ENCODE peak calls at places on chromosomes 3 and 15, in nine cellular contexts. W is lower lobe of right lung; F is non-pigmented ciliary epithelial cell; I is A172; E is RPMI7951; Q is anterior cingulate cortex; A is T-helper 9 cell; V is stimulated activated CD4-positive, alpha-beta T cell treated with anti-CD3 and anti-CD28 coated beads, Interleukin-4, amount 100 ng/mL, for 24 hours; T is amygdala. R is an unnamed sample.

GRCh38 chr15:58440181-58440910 is 8.6 kb downstream of the LIPC start:
- DNase-seq in W (no peak), F (no peak), I (peak; percentile 74), E (peak; percentile 86), Q (no peak), A (no peak), V (no peak), T (no peak), R (peak; percentile 30)

GRCh38 chr3:197807969-197808587 is 17.0 kb downstream of the LRCH3 start:
- DNase-seq in W (no peak), F (no peak), I (no peak), E (peak; percentile 31), Q (no peak), A (no peak), V (no peak), T (no peak), R (no peak)

GRCh38 chr3:99781761-99782160 is 35.9 kb upstream of the CMSS1 start:
- DNase-seq in W (no peak), F (no peak), I (no peak), E (peak; percentile 21), Q (no peak), A (no peak), V (no peak), T (no peak), R (no peak)

GRCh38 chr3:102354818-102355515 is 79.8 kb upstream of the ZPLD1 start:
- DNase-seq in W (no peak), F (peak; percentile 34), I (peak; percentile 63), E (peak; percentile 52), Q (no peak), A (no peak), V (no peak), T (no peak), R (no peak)

GRCh38 chr3:11624704-11625375 is 18.9 kb downstream of the VGLL4 start:
- DNase-seq in W (no peak), F (no peak), I (no peak), E (no peak), Q (no peak), A (no peak), V (no peak), T (no peak), R (no peak)

GRCh38 chr3:127637546-127637945 is 8.6 kb downstream of the PODXL2 start:
- DNase-seq in W (no peak), F (no peak), I (no peak), E (peak; percentile 53), Q (no peak), A (no peak), V (no peak), T (no peak), R (no peak)

GRCh38 chr3:133152056-133152455 is 113.9 kb downstream of the TMEM108 start:
- DNase-seq in W (no peak), F (no peak), I (no peak), E (no peak), Q (no peak), A (no peak), V (no peak), T (no peak), R (no peak)

GRCh38 chr3:111943533-111943932 is 35.3 kb upstream of the ABHD10 start:
- DNase-seq in W (no peak), F (no peak), I (no peak), E (no peak), Q (no peak), A (no peak), V (no peak), T (no peak), R (no peak)

GRCh38 chr15:41462396-41462795 is 31.3 kb upstream of the ITPKA start:
- DNase-seq in W (no peak), F (no peak), I (no peak), E (no peak), Q (no peak), A (no peak), V (no peak), T (no peak), R (no peak)

GRCh38 chr3:8768364-8769087 is 887 bp downstream of the OXTR start:
- DNase-seq in W (no peak), F (no peak), I (no peak), E (peak; percentile 8), Q (no peak), A (no peak), V (no peak), T (no peak), R (no peak)

GRCh38 chr3:21801631-21802030 is 50.6 kb upstream of the ZNF385D start:
- DNase-seq in W (no peak), F (no peak), I (no peak), E (no peak), Q (no peak), A (no peak), V (no peak), T (no peak), R (no peak)

GRCh38 chr3:157500232-157500631 is 3.0 kb downstream of the VEPH1 start:
- DNase-seq in W (no peak), F (no peak), I (peak; percentile 33), E (no peak), Q (no peak), A (no peak), V (no peak), T (no peak), R (no peak)

GRCh38 chr15:64024172-64025050 is 21.9 kb downstream of the DAPK2 start:
- DNase-seq in W (no peak), F (no peak), I (no peak), E (no peak), Q (no peak), A (no peak), V (no peak), T (no peak), R (no peak)

GRCh38 chr15:52288051-52288942 is 7.3 kb downstream of the MYO5C start:
- DNase-seq in W (peak; percentile 87), F (peak; percentile 10), I (no peak), E (no peak), Q (no peak), A (no peak), V (no peak), T (no peak), R (no peak)

GRCh38 chr15:80828796-80829195 is 49.6 kb downstream of the CEMIP start:
- DNase-seq in W (no peak), F (no peak), I (no peak), E (no peak), Q (no peak), A (no peak), V (no peak), T (no peak), R (no peak)

GRCh38 chr15:99729920-99730319 is 3.3 kb downstream of the LYSMD4 start:
- DNase-seq in W (no peak), F (no peak), I (peak; percentile 22), E (peak; percentile 77), Q (no peak), A (no peak), V (peak; percentile 19), T (no peak), R (no peak)

GRCh38 chr3:65894126-65894525 is 144.6 kb downstream of the MAGI1 start:
- DNase-seq in W (no peak), F (no peak), I (no peak), E (no peak), Q (no peak), A (no peak), V (no peak), T (no peak), R (no peak)

GRCh38 chr3:5840091-5840490 is 652.6 kb downstream of the EDEM1 start:
- DNase-seq in W (no peak), F (peak; percentile 41), I (no peak), E (no peak), Q (no peak), A (no peak), V (no peak), T (no peak), R (no peak)

GRCh38 chr3:130725746-130726145 is 20.9 kb downstream of the PIK3R4 start:
- DNase-seq in W (no peak), F (no peak), I (peak; percentile 19), E (no peak), Q (no peak), A (no peak), V (no peak), T (no peak), R (no peak)

GRCh38 chr15:89441295-89441762 is 55.1 kb downstream of the RHCG start:
- DNase-seq in W (no peak), F (no peak), I (no peak), E (no peak), Q (no peak), A (no peak), V (no peak), T (no peak), R (no peak)

GRCh38 chr15:42915654-42916053 is 4.9 kb downstream of the TTBK2 start:
- DNase-seq in W (no peak), F (no peak), I (no peak), E (no peak), Q (no peak), A (no peak), V (no peak), T (no peak), R (no peak)

GRCh38 chr3:50347187-50347813 is 1.8 kb upstream of the ZMYND10 start:
- DNase-seq in W (peak; percentile 78), F (no peak), I (peak; percentile 68), E (peak; percentile 73), Q (no peak), A (peak; percentile 68), V (peak; percentile 80), T (no peak), R (no peak)

GRCh38 chr15:100032358-100033080 is 299.3 kb upstream of the LYSMD4 start:
- DNase-seq in W (no peak), F (peak; percentile 8), I (no peak), E (peak; percentile 18), Q (no peak), A (no peak), V (no peak), T (no peak), R (no peak)

GRCh38 chr3:73284432-73284831 is 223.0 kb downstream of the EBLN2 start:
- DNase-seq in W (no peak), F (no peak), I (no peak), E (no peak), Q (no peak), A (no peak), V (no peak), T (no peak), R (no peak)